ENCODE peak calls at places on chromosomes 1 and 21, in nine cellular contexts. U is lung; B is adipocyte; M is AG04449; I is NT2/D1; W is colonic mucosa; Y is upper lobe of right lung; C is effector memory CD4-positive, alpha-beta T cell; A is skeletal muscle cell. K is an unnamed sample.

GRCh38 chr1:222284466-222284865 is 263.4 kb downstream of the HHIPL2 start:
- DNase-seq in W (no peak), A (no peak), C (no peak), U (no peak), I (no peak), B (no peak), Y (no peak), M (no peak), K (no peak)

GRCh38 chr1:29752141-29752540 is 515.8 kb downstream of the PTPRU start:
- DNase-seq in Y (no peak), U (no peak), W (peak), B (peak), M (no peak), C (no peak), I (peak), A (no peak), K (peak)

GRCh38 chr1:111990878-111991760 is 1.7 kb upstream of the KCND3 start:
- DNase-seq in U (peak), B (peak), M (no peak), W (peak), Y (peak), I (peak), A (no peak), C (no peak), K (no peak)

GRCh38 chr1:197868751-197869501 is 33.5 kb upstream of the C1orf53 start:
- DNase-seq in M (no peak), A (peak), B (peak), W (peak), Y (no peak), I (peak), U (no peak), C (no peak), K (no peak)

GRCh38 chr1:46246548-46247432 is 773 bp upstream of the RAD54L start:
- DNase-seq in W (peak), A (peak), I (no peak), Y (no peak), C (peak), M (no peak), U (no peak), B (peak), K (no peak)

GRCh38 chr1:243818978-243819377 is 31.1 kb downstream of the AKT3 start:
- DNase-seq in Y (no peak), U (no peak), I (no peak), A (no peak), W (no peak), B (no peak), C (no peak), M (no peak), K (no peak)

GRCh38 chr1:159122005-159122621 is 45.5 kb upstream of the AIM2 start:
- DNase-seq in U (no peak), I (no peak), Y (no peak), M (no peak), W (no peak), A (peak), B (peak), C (no peak), K (no peak)

GRCh38 chr1:155645024-155645423 is 35.0 kb downstream of the MSTO1 start:
- DNase-seq in W (no peak), M (no peak), B (no peak), I (no peak), C (no peak), Y (no peak), A (no peak), U (no peak), K (no peak)

GRCh38 chr1:80722611-80723010 is 1078.1 kb upstream of the ADGRL2 start:
- DNase-seq in Y (peak), A (no peak), M (no peak), W (no peak), C (no peak), I (no peak), U (no peak), B (no peak), K (no peak)

GRCh38 chr21:28227881-28228623 is 764.6 kb downstream of the LTN1 start:
- DNase-seq in M (no peak), C (no peak), A (no peak), I (no peak), B (no peak), W (no peak), Y (no peak), U (no peak), K (no peak)

GRCh38 chr1:46399307-46399706 is 5.2 kb downstream of the FAAH start:
- DNase-seq in B (no peak), M (no peak), C (no peak), Y (no peak), I (no peak), U (no peak), A (no peak), W (no peak), K (no peak)

GRCh38 chr1:64248065-64248464 is 44.6 kb downstream of the UBE2U start:
- DNase-seq in A (no peak), U (no peak), I (no peak), B (no peak), W (no peak), Y (no peak), C (no peak), M (no peak), K (no peak)

GRCh38 chr1:98903261-98903660 is 101.4 kb downstream of the PLPPR5 start:
- DNase-seq in C (no peak), W (no peak), B (peak), M (peak), Y (no peak), I (no peak), A (peak), U (no peak), K (no peak)

GRCh38 chr1:21801100-21801499 is 11.0 kb upstream of the LDLRAD2 start:
- DNase-seq in B (no peak), C (no peak), I (no peak), M (no peak), Y (no peak), A (no peak), U (no peak), W (no peak), K (no peak)

GRCh38 chr1:203628185-203628996 is 1.8 kb downstream of the ATP2B4 start:
- DNase-seq in Y (peak), I (peak), W (peak), U (peak), C (no peak), B (peak), M (no peak), A (no peak), K (no peak)

GRCh38 chr1:55280731-55281130 is 65.6 kb upstream of the USP24 start:
- DNase-seq in U (no peak), W (no peak), B (peak), I (no peak), Y (no peak), C (no peak), A (no peak), M (no peak), K (no peak)

GRCh38 chr1:40421348-40421693 is 29.0 kb upstream of the ZFP69B start:
- DNase-seq in U (no peak), A (no peak), M (no peak), W (no peak), Y (no peak), I (no peak), B (no peak), C (no peak), K (no peak)

GRCh38 chr1:73859227-73859626 is 338.7 kb downstream of the LRRIQ3 start:
- DNase-seq in B (no peak), U (no peak), C (no peak), M (no peak), Y (no peak), W (no peak), I (no peak), A (no peak), K (no peak)

GRCh38 chr21:41166947-41167346 is 1.0 kb upstream of the BACE2 start:
- DNase-seq in B (peak), Y (no peak), W (peak), C (no peak), I (no peak), A (no peak), M (no peak), U (no peak), K (no peak)

GRCh38 chr1:1202831-1203560 is 3.4 kb downstream of the TNFRSF18 start:
- DNase-seq in I (no peak), M (no peak), U (no peak), W (no peak), Y (no peak), A (no peak), B (no peak), C (peak), K (no peak)

GRCh38 chr1:113223546-113223945 is 150.5 kb downstream of the LRIG2 start:
- DNase-seq in W (no peak), I (no peak), M (no peak), C (no peak), U (no peak), A (peak), Y (no peak), B (peak), K (no peak)

GRCh38 chr1:201546093-201546492 is 7.2 kb downstream of the NAV1 start:
- DNase-seq in I (no peak), Y (no peak), U (no peak), A (no peak), B (no peak), W (no peak), M (no peak), C (no peak), K (no peak)

GRCh38 chr1:92791487-92792058 is 6.7 kb upstream of the EVI5 start:
- DNase-seq in M (no peak), U (no peak), B (no peak), C (no peak), W (no peak), A (no peak), Y (no peak), I (no peak), K (no peak)

GRCh38 chr1:101112051-101112770 is 86.6 kb upstream of the DPH5 start:
- DNase-seq in U (no peak), W (no peak), I (no peak), A (no peak), B (no peak), M (no peak), C (peak), Y (peak), K (no peak)

GRCh38 chr1:154776339-154776605 is 93.8 kb downstream of the KCNN3 start:
- DNase-seq in M (no peak), Y (no peak), W (no peak), I (no peak), B (no peak), U (no peak), A (no peak), C (no peak), K (no peak)

GRCh38 chr1:116491985-116492811 is 78.6 kb downstream of the CD58 start:
- DNase-seq in C (no peak), I (no peak), B (no peak), A (no peak), Y (no peak), W (no peak), M (no peak), U (no peak), K (no peak)

GRCh38 chr1:3258431-3259003 is 189.5 kb downstream of the PRDM16 start:
- DNase-seq in M (no peak), I (no peak), B (no peak), U (no peak), Y (no peak), C (no peak), W (no peak), A (no peak), K (no peak)

GRCh38 chr1:245771521-245772281 is 616.9 kb downstream of the KIF26B start:
- DNase-seq in C (no peak), U (no peak), I (no peak), Y (no peak), M (peak), A (peak), W (no peak), B (peak), K (no peak)

GRCh38 chr1:184889902-184890301 is 84.4 kb downstream of the NIBAN1 start:
- DNase-seq in C (no peak), B (no peak), I (no peak), U (no peak), A (no peak), M (no peak), Y (no peak), W (no peak), K (no peak)

GRCh38 chr1:227805606-227806197 is 9.8 kb upstream of the PRSS38 start:
- DNase-seq in U (no peak), A (peak), B (peak), Y (no peak), W (no peak), M (peak), C (no peak), I (no peak), K (no peak)

DNA sequence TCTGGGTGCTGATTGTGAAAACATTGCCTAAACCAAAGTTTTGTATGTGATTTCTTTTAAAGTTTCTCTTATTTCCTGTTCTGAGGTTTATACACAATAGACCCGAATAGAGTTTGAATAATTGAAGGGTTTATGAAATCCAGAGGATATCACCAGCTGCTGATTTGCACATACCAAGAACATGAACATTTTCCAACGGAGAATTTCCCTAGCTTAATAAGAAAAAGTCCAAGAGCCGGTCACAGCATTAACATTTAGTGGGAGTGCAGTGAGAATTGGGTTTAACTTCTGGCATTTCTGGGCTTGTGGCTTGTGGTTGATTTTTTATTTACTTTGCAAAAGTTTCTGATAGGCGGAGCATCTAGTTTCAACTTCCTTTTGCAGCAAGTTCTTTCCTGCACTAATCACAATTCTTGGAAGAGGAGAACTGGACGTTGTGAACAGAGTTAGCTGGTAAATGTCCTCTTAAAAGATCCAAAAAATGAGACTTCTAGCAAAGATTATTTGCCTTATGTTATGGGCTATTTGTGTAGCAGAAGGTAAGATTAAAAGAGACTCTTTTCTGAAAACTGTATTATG is at the start of gene CFH:
- DNase-seq in A (peak), B (peak), Y (no peak), C (no peak), M (peak), W (no peak), U (no peak), I (no peak), K (no peak)
- H3K4me3 ChIP-seq in A (peak), B (peak), Y (peak), C (peak), M (no peak), W (no peak), U (no peak), I (no peak), K (peak)

GRCh38 chr1:27058976-27059688 is 46.5 kb upstream of the TENT5B start:
- DNase-seq in Y (no peak), C (no peak), I (peak), U (no peak), A (no peak), M (no peak), B (no peak), W (no peak), K (no peak)
- H3K4me3 ChIP-seq in Y (no peak), C (no peak), I (peak), U (no peak), A (no peak), M (no peak), B (no peak), W (no peak), K (no peak)

GRCh38 chr21:17003763-17004373 is 509.0 kb upstream of the CXADR start:
- DNase-seq in U (no peak), C (no peak), W (no peak), Y (no peak), M (no peak), A (no peak), B (peak), I (no peak), K (no peak)
- H3K4me3 ChIP-seq in U (no peak), C (no peak), W (no peak), Y (peak), M (no peak), A (no peak), B (peak), I (no peak), K (no peak)

GRCh38 chr1:20494609-20495311 is 8.8 kb upstream of the CAMK2N1 start:
- DNase-seq in W (no peak), Y (no peak), C (no peak), A (peak), U (no peak), I (no peak), B (peak), M (peak), K (no peak)
- H3K4me3 ChIP-seq in W (no peak), Y (no peak), C (no peak), A (no peak), U (no peak), I (no peak), B (no peak), M (no peak), K (no peak)

GRCh38 chr1:32333251-32333963 is 2.6 kb downstream of the MARCKSL1 start:
- DNase-seq in U (no peak), A (no peak), Y (no peak), M (no peak), B (no peak), C (no peak), I (no peak), W (no peak), K (no peak)
- H3K4me3 ChIP-seq in U (no peak), A (no peak), Y (no peak), M (no peak), B (no peak), C (no peak), I (no peak), W (no peak), K (no peak)

DNA sequence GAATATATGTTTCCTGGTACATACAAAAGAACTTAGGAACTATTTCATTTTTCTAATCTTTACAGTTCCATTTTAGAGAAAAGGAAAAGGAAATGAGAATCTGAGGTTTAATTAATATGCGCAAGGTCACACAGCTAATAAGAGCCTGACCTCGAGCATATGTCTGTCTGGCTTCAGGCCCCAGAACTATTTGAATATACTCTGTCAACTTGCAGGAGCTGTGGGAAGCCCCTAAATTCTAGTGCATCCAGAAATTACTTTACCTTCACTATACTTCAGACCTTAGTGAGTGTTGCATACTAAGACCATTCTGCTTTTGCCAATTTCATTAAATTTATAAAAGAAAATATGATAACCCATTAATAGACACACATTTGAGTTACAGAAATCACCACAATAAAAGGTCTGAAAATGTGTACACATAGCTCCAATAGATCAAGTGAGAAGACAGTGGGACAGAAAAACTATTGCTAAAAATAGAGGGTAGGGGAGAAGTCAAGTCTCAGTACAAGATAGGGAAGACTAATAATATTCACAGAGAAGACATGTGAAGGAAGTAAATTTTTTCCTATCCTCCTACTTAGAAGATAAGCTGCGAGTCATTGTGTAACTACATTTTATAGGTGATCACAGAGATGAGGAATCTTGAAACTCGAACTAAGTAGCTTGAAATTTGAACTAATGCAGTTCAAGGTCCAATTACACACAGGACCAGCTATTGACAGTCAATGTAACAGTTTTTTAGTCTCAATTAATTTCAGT is 3.8 kb downstream of the RGS13 start:
- DNase-seq in A (peak), U (no peak), C (no peak), I (no peak), Y (no peak), B (peak), W (no peak), M (no peak), K (no peak)
- H3K4me3 ChIP-seq in A (no peak), U (no peak), C (no peak), I (no peak), Y (no peak), B (no peak), W (no peak), M (no peak), K (no peak)